ENCODE peak calls at places on chromosomes 7 and 10, in six cellular contexts. N is H9; C is tibial artery; T is mammary epithelial cell; E is lung; R is CD4-positive, alpha-beta T cell. F is an unnamed sample.

GRCh38 chr7:113715981-113716870 is 202.6 kb downstream of the PPP1R3A start:
- DNase-seq in R (no peak), N (no peak), T (no peak), C (no peak), E (no peak), F (no peak)

GRCh38 chr7:48594349-48594748 is 330.0 kb upstream of the CDC14C start:
- DNase-seq in C (no peak), E (no peak), T (no peak), R (no peak), N (no peak), F (no peak)

GRCh38 chr10:86863443-86863842 is 94.0 kb downstream of the MMRN2 start:
- DNase-seq in E (no peak), C (no peak), R (no peak), N (no peak), T (no peak), F (no peak)

GRCh38 chr7:106138776-106139175 is 26.7 kb upstream of the SYPL1 start:
- DNase-seq in N (no peak), C (no peak), E (no peak), R (no peak), T (no peak), F (no peak)

GRCh38 chr10:96501985-96502384 is 11.7 kb downstream of the TLL2 start:
- DNase-seq in C (no peak), N (no peak), R (no peak), T (peak), E (no peak), F (no peak)

GRCh38 chr10:67618116-67618515 is 77.9 kb downstream of the CTNNA3 start:
- DNase-seq in R (no peak), T (no peak), C (no peak), E (no peak), N (no peak), F (no peak)

GRCh38 chr10:74453151-74453550 is 302.1 kb downstream of the ADK start:
- DNase-seq in T (no peak), C (no peak), N (no peak), E (no peak), R (no peak), F (no peak)

GRCh38 chr10:5961405-5962100 is 15.8 kb downstream of the IL15RA start:
- DNase-seq in C (no peak), T (no peak), R (no peak), N (peak), E (no peak), F (no peak)

GRCh38 chr7:157010588-157011332 is at the start of gene MNX1:
- DNase-seq in N (peak), T (peak), C (peak), R (peak), E (peak), F (no peak)

GRCh38 chr7:35729061-35729783 is 34.3 kb upstream of the HERPUD2 start:
- DNase-seq in T (no peak), E (no peak), R (no peak), N (no peak), C (no peak), F (no peak)

GRCh38 chr7:35648367-35648766 is 46.6 kb downstream of the HERPUD2 start:
- DNase-seq in N (no peak), T (no peak), R (no peak), C (no peak), E (no peak), F (no peak)

GRCh38 chr7:53070883-53071282 is 35.5 kb downstream of the POM121L12 start:
- DNase-seq in R (no peak), E (no peak), T (no peak), C (no peak), N (no peak), F (no peak)

GRCh38 chr7:27172823-27173411 is 1.2 kb downstream of the HOXA10 start:
- DNase-seq in T (no peak), E (no peak), R (no peak), N (peak), C (peak), F (no peak)

GRCh38 chr7:24477807-24478655 is 95.2 kb upstream of the PALS2 start:
- DNase-seq in E (no peak), C (peak), R (no peak), N (peak), T (peak), F (peak)

GRCh38 chr7:128831994-128832879 is 2.0 kb downstream of the FLNC start:
- DNase-seq in T (no peak), C (peak), N (peak), E (no peak), R (no peak), F (no peak)

GRCh38 chr7:150631084-150631824 is 931 bp downstream of the GIMAP6 start:
- DNase-seq in C (no peak), R (peak), T (no peak), N (no peak), E (no peak), F (no peak)

GRCh38 chr10:33276282-33276923 is 58.1 kb downstream of the NRP1 start:
- DNase-seq in R (no peak), T (peak), E (no peak), C (no peak), N (no peak), F (no peak)

GRCh38 chr7:130143986-130144618 is 61.1 kb downstream of the TMEM209 start:
- DNase-seq in R (no peak), T (no peak), N (no peak), C (no peak), E (no peak), F (no peak)

GRCh38 chr10:8473205-8473604 is 418.7 kb downstream of the GATA3 start:
- DNase-seq in N (no peak), E (no peak), T (no peak), C (no peak), R (no peak), F (no peak)

GRCh38 chr10:12829796-12830195 is 171.7 kb downstream of the CCDC3 start:
- DNase-seq in R (no peak), N (no peak), T (no peak), C (no peak), E (no peak), F (no peak)

GRCh38 chr10:87565010-87565409 is 60.3 kb downstream of the MINPP1 start:
- DNase-seq in N (no peak), R (no peak), E (no peak), C (no peak), T (no peak), F (no peak)

GRCh38 chr7:78747568-78747967 is 705.9 kb downstream of the MAGI2 start:
- DNase-seq in N (no peak), C (no peak), R (no peak), T (no peak), E (no peak), F (no peak)

GRCh38 chr10:92079003-92079402 is 155.4 kb downstream of the BTAF1 start:
- DNase-seq in E (no peak), C (no peak), R (no peak), N (no peak), T (peak), F (no peak)

GRCh38 chr7:2175514-2175913 is 57.2 kb downstream of the MAD1L1 start:
- DNase-seq in C (peak), R (no peak), E (peak), T (peak), N (no peak), F (peak)

GRCh38 chr7:114212753-114213439 is 201.7 kb upstream of the FOXP2 start:
- DNase-seq in C (no peak), N (no peak), T (no peak), E (no peak), R (no peak), F (no peak)

GRCh38 chr7:5776894-5777645 is 4.4 kb downstream of the RNF216 start:
- DNase-seq in C (no peak), E (no peak), T (no peak), N (no peak), R (no peak), F (no peak)

GRCh38 chr7:5777932-5778331 is 3.5 kb downstream of the RNF216 start:
- DNase-seq in C (peak), R (no peak), T (no peak), N (no peak), E (no peak), F (no peak)

GRCh38 chr7:5779108-5779507 is 2.4 kb downstream of the RNF216 start:
- DNase-seq in C (peak), R (no peak), T (no peak), N (no peak), E (no peak), F (no peak)

DNA sequence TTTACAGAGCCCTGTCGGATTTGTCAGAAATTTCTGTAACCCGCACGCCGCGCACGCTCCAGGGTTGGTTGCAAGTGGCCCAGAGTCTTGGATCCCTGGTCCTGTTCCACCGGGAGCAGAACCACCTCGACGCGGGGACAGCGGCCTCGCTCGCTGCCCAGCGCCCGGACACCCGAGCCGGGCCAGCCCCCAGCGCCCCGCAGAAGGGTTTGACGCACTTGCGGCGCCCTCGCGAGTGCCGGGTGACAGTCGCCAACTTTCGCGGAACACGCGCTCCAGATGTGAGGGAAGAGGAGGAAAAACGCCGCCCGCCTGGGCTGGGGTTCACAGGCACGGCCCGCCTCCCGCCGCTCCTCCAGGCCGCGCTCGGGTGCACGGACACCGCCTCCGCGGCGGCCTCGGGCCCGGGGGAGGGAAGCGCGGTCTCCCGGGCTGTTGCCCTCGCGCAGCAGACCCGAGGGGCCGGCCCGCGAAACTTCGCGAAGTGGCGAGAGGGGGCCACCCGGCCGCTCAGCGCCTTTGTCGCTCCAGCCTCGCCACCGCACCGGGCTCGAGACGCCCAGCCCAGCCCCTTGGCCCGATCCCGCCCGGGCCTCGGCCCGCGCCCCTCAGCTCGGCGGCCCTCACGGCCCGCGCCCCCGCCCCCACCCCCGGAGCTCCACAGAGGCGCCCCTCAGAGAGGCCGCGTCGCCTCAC is 514 bp downstream of the RNF216 start:
- DNase-seq in R (peak), N (peak), E (peak), T (peak), C (peak), F (peak)
- H3K27ac ChIP-seq in R (peak), N (no peak), E (peak), T (peak), C (peak), F (peak)

GRCh38 chr7:45182856-45183710 is 25.5 kb downstream of the RAMP3 start:
- DNase-seq in T (no peak), C (peak), R (no peak), N (peak), E (no peak), F (no peak)
- TF ChIP-seq CTCF in T (no peak), C (no peak), R (no peak), N (no peak), E (no peak), F (no peak)

GRCh38 chr7:132386249-132386681 is 190.0 kb downstream of the PLXNA4 start:
- DNase-seq in N (no peak), E (peak), T (no peak), C (peak), R (no peak), F (peak)
- H3K27ac ChIP-seq in N (no peak), E (no peak), T (no peak), C (no peak), R (no peak), F (peak)

GRCh38 chr10:101237908-101238731 is 8.9 kb upstream of the LBX1 start:
- DNase-seq in T (no peak), R (no peak), N (no peak), E (no peak), C (no peak), F (no peak)

GRCh38 chr10:101236376-101237079 is 7.3 kb upstream of the LBX1 start:
- DNase-seq in T (no peak), C (no peak), R (no peak), E (no peak), N (peak), F (no peak)

GRCh38 chr10:101237080-101237817 is 8.0 kb upstream of the LBX1 start:
- DNase-seq in T (no peak), E (no peak), R (no peak), N (peak), C (no peak), F (no peak)

GRCh38 chr10:101235766-101236165 is 6.5 kb upstream of the LBX1 start:
- DNase-seq in T (no peak), N (no peak), C (no peak), E (no peak), R (no peak), F (no peak)

GRCh38 chr10:101238732-101239105 is 9.5 kb upstream of the LBX1 start:
- DNase-seq in T (no peak), R (no peak), E (no peak), C (no peak), N (no peak), F (no peak)
- TF ChIP-seq CTCF in T (peak), R (peak), E (peak), C (peak), N (peak), F (peak)

GRCh38 chr7:68207676-68208075 is 1211.0 kb downstream of the TYW1 start:
- DNase-seq in E (no peak), T (no peak), R (no peak), C (no peak), N (no peak), F (no peak)
- H3K27ac ChIP-seq in E (no peak), T (no peak), R (no peak), C (no peak), N (no peak), F (no peak)

DNA sequence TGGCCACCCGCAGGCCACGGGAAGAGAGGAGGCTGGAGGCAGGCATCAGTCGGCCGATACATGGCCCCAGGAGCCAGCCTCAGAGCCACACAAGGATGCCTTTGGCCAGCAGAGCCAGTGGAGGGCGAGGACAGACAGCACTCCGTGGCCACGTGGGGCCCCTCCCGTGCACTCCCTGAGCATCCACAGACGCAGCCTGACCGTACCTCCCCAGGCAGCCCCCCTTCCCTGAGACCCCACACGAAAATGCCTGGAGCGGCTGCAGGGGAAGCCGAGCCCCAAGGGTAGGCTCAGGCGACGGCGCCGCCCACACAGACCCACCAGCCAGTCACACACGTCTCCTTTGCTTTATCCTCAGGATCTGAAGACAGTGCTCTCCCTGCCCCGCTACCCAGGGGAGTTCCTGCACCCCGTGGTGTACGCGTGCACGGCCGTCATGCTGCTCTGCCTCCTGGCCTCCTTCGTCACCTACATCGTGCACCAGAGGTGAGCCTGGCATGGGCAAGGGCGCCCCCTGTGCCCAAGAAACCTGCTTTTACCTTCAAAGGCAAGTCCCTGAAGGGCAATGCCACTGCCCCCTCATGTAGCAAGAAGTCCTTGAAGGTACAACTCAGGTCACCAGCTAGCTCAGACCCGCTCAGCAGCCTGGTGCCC is 9.0 kb downstream of the ADGRA1 start:
- DNase-seq in R (no peak), C (no peak), T (no peak), E (no peak), N (no peak), F (no peak)
- TF ChIP-seq CTCF in R (no peak), C (no peak), T (no peak), E (no peak), N (no peak), F (no peak)

DNA sequence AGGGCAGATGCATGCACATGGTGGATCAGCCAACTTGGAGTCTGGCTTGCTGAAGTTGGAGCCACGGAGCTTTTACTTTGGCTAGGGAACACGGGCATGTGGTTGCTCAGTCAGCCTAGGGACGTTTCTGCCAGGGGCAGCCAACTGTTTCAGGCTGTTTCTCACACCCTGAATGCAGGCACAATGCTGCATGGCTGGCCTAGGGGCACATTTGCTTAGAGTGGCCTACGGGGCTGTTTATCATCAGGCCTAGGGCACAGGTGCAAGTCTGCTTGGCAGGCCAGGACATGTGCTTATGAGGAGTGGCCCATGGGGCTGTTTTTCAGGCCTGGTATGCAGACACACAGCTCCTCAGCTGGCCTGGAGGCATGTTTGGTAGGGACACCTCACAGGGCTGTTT is 107.4 kb downstream of the GSAP start:
- DNase-seq in E (no peak), C (no peak), T (peak), N (no peak), R (no peak), F (no peak)
- H3K27ac ChIP-seq in E (no peak), C (no peak), T (peak), N (no peak), R (no peak), F (no peak)

F was measured in right atrium auricular region.